ENCODE peak calls at places on chromosomes 12 and 14, in four cellular contexts. One of them, this sample, is unnamed.
A peak's percentile ranks its signal among the peaks of the same experiment; 100 is the strongest.

GRCh38 chr12:25730489-25731349 is 177.6 kb upstream of the LMNTD1 start:
- DNase-seq in mesothelial cell of epicardium: no peak
- DNase-seq in sigmoid colon: no peak
- DNase-seq in ovary: no peak
- DNase-seq in this sample: no peak

GRCh38 chr12:116919247-116919671 is 8.5 kb downstream of the FBXW8 start:
- DNase-seq in ovary: no peak
- DNase-seq in mesothelial cell of epicardium: no peak
- DNase-seq in sigmoid colon: no peak
- DNase-seq in this sample: no peak

GRCh38 chr14:101737414-101738367 is 23.8 kb upstream of the PPP2R5C start:
- DNase-seq in sigmoid colon: no peak
- DNase-seq in ovary: no peak
- DNase-seq in mesothelial cell of epicardium: no peak
- DNase-seq in this sample: no peak

GRCh38 chr14:92575061-92575772 is 61.6 kb downstream of the RIN3 start:
- DNase-seq in mesothelial cell of epicardium: no peak
- DNase-seq in sigmoid colon: no peak
- DNase-seq in ovary: no peak
- DNase-seq in this sample: no peak

GRCh38 chr12:66863276-66863675 is 184.4 kb upstream of the GRIP1 start:
- DNase-seq in mesothelial cell of epicardium: no peak
- DNase-seq in sigmoid colon: no peak
- DNase-seq in ovary: no peak
- DNase-seq in this sample: no peak

GRCh38 chr12:27193854-27194544 is 50.1 kb upstream of the STK38L start:
- DNase-seq in ovary: no peak
- DNase-seq in mesothelial cell of epicardium: no peak
- DNase-seq in sigmoid colon: peak; percentile 94
- DNase-seq in this sample: no peak

GRCh38 chr12:62737201-62737600 is 197.7 kb downstream of the PPM1H start:
- DNase-seq in mesothelial cell of epicardium: no peak
- DNase-seq in ovary: no peak
- DNase-seq in sigmoid colon: no peak
- DNase-seq in this sample: no peak

GRCh38 chr12:49091056-49091835 is 3.4 kb downstream of the DHH start:
- DNase-seq in mesothelial cell of epicardium: no peak
- DNase-seq in ovary: no peak
- DNase-seq in sigmoid colon: no peak
- DNase-seq in this sample: no peak

GRCh38 chr14:56975521-56975920 is 165.2 kb upstream of the OTX2 start:
- DNase-seq in ovary: no peak
- DNase-seq in mesothelial cell of epicardium: no peak
- DNase-seq in sigmoid colon: no peak
- DNase-seq in this sample: no peak

GRCh38 chr14:77988966-77989365 is 181.2 kb upstream of the NRXN3 start:
- DNase-seq in ovary: no peak
- DNase-seq in mesothelial cell of epicardium: no peak
- DNase-seq in sigmoid colon: no peak
- DNase-seq in this sample: no peak

GRCh38 chr14:70317969-70318634 is 41.4 kb downstream of the COX16 start:
- DNase-seq in mesothelial cell of epicardium: peak; percentile 45
- DNase-seq in ovary: no peak
- DNase-seq in sigmoid colon: no peak
- DNase-seq in this sample: no peak

GRCh38 chr14:69571879-69572633 is 2.6 kb downstream of the CCDC177 start:
- DNase-seq in sigmoid colon: no peak
- DNase-seq in ovary: peak; percentile 30
- DNase-seq in mesothelial cell of epicardium: no peak
- DNase-seq in this sample: no peak

GRCh38 chr14:76644875-76645518 is 116.3 kb upstream of the VASH1 start:
- DNase-seq in sigmoid colon: peak; percentile 58
- DNase-seq in mesothelial cell of epicardium: peak; percentile 72
- DNase-seq in ovary: no peak
- DNase-seq in this sample: no peak

GRCh38 chr12:81354327-81354932 is 276.6 kb downstream of the ACSS3 start:
- DNase-seq in sigmoid colon: no peak
- DNase-seq in ovary: no peak
- DNase-seq in mesothelial cell of epicardium: no peak
- DNase-seq in this sample: no peak

GRCh38 chr12:115840159-115840558 is 437.3 kb downstream of the MED13L start:
- DNase-seq in sigmoid colon: no peak
- DNase-seq in ovary: no peak
- DNase-seq in mesothelial cell of epicardium: no peak
- DNase-seq in this sample: no peak

GRCh38 chr12:34290191-34290995 is 268.1 kb downstream of the ALG10 start:
- DNase-seq in sigmoid colon: peak; percentile 40
- DNase-seq in mesothelial cell of epicardium: peak; percentile 16
- DNase-seq in ovary: no peak
- DNase-seq in this sample: no peak

GRCh38 chr12:39883411-39883810 is 222.5 kb downstream of the SLC2A13 start:
- DNase-seq in ovary: no peak
- DNase-seq in sigmoid colon: no peak
- DNase-seq in mesothelial cell of epicardium: no peak
- DNase-seq in this sample: no peak

GRCh38 chr12:94803939-94804338 is 153.6 kb upstream of the TMCC3 start:
- DNase-seq in ovary: no peak
- DNase-seq in mesothelial cell of epicardium: no peak
- DNase-seq in sigmoid colon: no peak
- DNase-seq in this sample: no peak

GRCh38 chr12:39935275-39935674 is 170.6 kb downstream of the SLC2A13 start:
- DNase-seq in mesothelial cell of epicardium: no peak
- DNase-seq in sigmoid colon: no peak
- DNase-seq in ovary: no peak
- DNase-seq in this sample: no peak

GRCh38 chr14:92884410-92884809 is 38.5 kb upstream of the CHGA start:
- DNase-seq in ovary: no peak
- DNase-seq in mesothelial cell of epicardium: no peak
- DNase-seq in sigmoid colon: no peak
- DNase-seq in this sample: no peak

GRCh38 chr12:13530966-13531365 is 334.4 kb downstream of the EMP1 start:
- DNase-seq in ovary: no peak
- DNase-seq in sigmoid colon: no peak
- DNase-seq in mesothelial cell of epicardium: no peak
- DNase-seq in this sample: no peak

GRCh38 chr12:68189766-68190700 is 30.5 kb upstream of the IFNG start:
- DNase-seq in sigmoid colon: no peak
- DNase-seq in ovary: no peak
- DNase-seq in mesothelial cell of epicardium: no peak
- DNase-seq in this sample: no peak

GRCh38 chr14:69484444-69485113 is at the start of gene PLEKHD1:
- DNase-seq in ovary: no peak
- DNase-seq in sigmoid colon: no peak
- DNase-seq in mesothelial cell of epicardium: no peak
- DNase-seq in this sample: no peak

GRCh38 chr14:54794148-54794547 is 108.5 kb downstream of the GCH1 start:
- DNase-seq in sigmoid colon: no peak
- DNase-seq in ovary: no peak
- DNase-seq in mesothelial cell of epicardium: no peak
- DNase-seq in this sample: no peak

DNA sequence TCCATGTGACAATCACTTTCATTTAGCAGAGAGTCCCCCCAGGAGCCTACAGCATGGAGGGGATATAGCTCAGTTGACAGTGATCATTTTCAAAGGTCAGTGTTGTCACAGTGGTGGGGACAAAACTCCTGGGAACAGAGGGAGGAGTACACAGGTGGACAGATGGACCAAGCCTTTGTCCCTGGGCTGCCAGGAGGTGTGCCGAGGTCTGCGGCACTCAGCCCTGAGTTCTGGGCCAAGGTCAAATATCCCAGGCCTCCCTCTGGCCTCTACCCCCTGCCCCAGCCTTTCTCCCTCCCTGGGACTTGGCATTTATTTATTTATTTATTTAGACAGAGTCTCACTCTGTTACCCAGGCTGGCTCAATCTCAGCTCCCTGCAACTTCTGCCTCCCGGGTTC is 24.8 kb downstream of the CALM1 start:
- DNase-seq in sigmoid colon: peak; percentile 27
- DNase-seq in mesothelial cell of epicardium: no peak
- DNase-seq in ovary: no peak
- DNase-seq in this sample: no peak
- TF ChIP-seq CTCF in sigmoid colon: no peak
- TF ChIP-seq CTCF in mesothelial cell of epicardium: no peak
- TF ChIP-seq CTCF in ovary: no peak
- TF ChIP-seq CTCF in this sample: no peak

DNA sequence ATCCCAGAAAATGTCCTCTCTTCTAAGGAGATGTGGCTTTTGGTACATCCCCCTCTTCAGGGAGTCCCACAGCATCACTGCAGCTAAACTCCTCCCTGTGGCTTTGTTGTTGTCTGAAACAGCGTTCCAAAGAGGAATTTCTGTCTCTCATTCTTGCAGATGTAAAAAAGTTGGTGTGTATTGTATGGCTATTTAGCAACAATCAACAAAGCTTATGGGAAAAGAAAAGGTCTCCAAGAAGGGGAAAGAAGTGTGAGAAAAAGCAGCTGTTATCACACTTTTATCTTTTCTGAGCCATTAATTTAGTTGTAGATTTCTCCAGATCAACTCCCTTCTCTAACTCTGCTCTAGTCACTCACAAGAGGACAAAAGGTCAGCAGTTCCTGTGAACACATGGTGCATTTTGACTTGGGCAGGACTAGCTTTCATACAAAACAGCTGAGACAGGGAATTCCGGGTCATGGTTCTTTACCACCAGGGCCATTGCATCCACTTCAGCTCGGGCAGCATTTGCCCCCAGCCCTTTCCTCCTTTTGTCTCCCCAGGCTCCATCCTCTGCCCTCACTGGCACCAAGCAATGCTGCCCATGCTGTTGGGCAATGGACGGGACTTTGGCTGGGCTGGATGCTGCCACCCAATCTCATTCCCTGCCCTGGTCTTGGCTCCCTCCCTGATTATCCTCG is 184.7 kb downstream of the TMX1 start:
- DNase-seq in mesothelial cell of epicardium: no peak
- DNase-seq in ovary: no peak
- DNase-seq in sigmoid colon: no peak
- DNase-seq in this sample: no peak
- TF ChIP-seq CTCF in mesothelial cell of epicardium: no peak
- TF ChIP-seq CTCF in ovary: no peak
- TF ChIP-seq CTCF in sigmoid colon: no peak
- TF ChIP-seq CTCF in this sample: no peak

GRCh38 chr14:55805250-55805649 is 225.2 kb downstream of the KTN1 start:
- DNase-seq in mesothelial cell of epicardium: no peak
- DNase-seq in sigmoid colon: no peak
- DNase-seq in ovary: no peak
- DNase-seq in this sample: no peak

GRCh38 chr14:55804198-55804553 is 224.2 kb downstream of the KTN1 start:
- DNase-seq in sigmoid colon: no peak
- DNase-seq in ovary: peak; percentile 20
- DNase-seq in mesothelial cell of epicardium: no peak
- DNase-seq in this sample: no peak

GRCh38 chr14:55803506-55804197 is 223.6 kb downstream of the KTN1 start:
- DNase-seq in ovary: no peak
- DNase-seq in mesothelial cell of epicardium: no peak
- DNase-seq in sigmoid colon: no peak
- DNase-seq in this sample: no peak

GRCh38 chr14:55801121-55801520 is 221.1 kb downstream of the KTN1 start:
- DNase-seq in sigmoid colon: no peak
- DNase-seq in mesothelial cell of epicardium: no peak
- DNase-seq in ovary: no peak
- DNase-seq in this sample: no peak

GRCh38 chr14:55802986-55803431 is 223.0 kb downstream of the KTN1 start:
- DNase-seq in mesothelial cell of epicardium: no peak
- DNase-seq in sigmoid colon: no peak
- DNase-seq in ovary: no peak
- DNase-seq in this sample: no peak
- TF ChIP-seq CTCF in mesothelial cell of epicardium: no peak
- TF ChIP-seq CTCF in sigmoid colon: no peak
- TF ChIP-seq CTCF in ovary: no peak
- TF ChIP-seq CTCF in this sample: no peak

GRCh38 chr12:11902525-11902875 is 168.2 kb upstream of the BCL2L14 start:
- DNase-seq in sigmoid colon: no peak
- DNase-seq in mesothelial cell of epicardium: no peak
- DNase-seq in ovary: no peak
- DNase-seq in this sample: no peak
- TF ChIP-seq CTCF in sigmoid colon: no peak
- TF ChIP-seq CTCF in mesothelial cell of epicardium: no peak
- TF ChIP-seq CTCF in ovary: no peak
- TF ChIP-seq CTCF in this sample: no peak

DNA sequence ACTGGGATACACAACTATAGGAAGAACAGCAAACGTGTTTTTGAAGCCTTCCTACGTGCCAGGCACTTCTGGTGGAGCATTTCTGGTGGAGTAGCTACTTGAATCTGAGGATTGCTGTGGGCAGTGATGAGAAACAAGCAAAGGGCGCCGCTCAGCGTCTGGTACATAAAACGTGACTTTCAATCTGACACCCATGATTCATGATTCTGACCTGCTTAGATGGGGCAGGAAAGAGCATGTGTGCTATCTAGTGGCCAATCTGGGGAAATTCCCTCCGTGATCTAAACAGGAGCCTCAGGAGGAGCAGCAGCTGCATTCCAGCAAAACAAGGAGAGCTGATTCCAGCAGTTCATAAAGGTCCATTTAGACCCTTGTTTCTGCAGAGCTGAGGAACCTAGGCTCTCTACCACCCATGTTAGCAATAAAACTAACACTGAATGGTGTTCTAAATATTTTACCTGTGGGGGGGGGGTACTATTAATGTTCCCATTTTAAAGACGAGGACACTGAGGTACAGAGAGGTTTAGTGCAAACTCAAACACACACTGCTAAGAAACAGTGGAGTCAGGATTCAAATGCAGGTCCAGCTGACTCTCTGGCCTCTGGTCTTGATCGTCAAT is 37.8 kb downstream of the PAH start:
- DNase-seq in sigmoid colon: peak; percentile 68
- DNase-seq in ovary: peak; percentile 19
- DNase-seq in mesothelial cell of epicardium: no peak
- DNase-seq in this sample: no peak
- TF ChIP-seq CTCF in sigmoid colon: no peak
- TF ChIP-seq CTCF in ovary: no peak
- TF ChIP-seq CTCF in mesothelial cell of epicardium: no peak
- TF ChIP-seq CTCF in this sample: no peak

DNA sequence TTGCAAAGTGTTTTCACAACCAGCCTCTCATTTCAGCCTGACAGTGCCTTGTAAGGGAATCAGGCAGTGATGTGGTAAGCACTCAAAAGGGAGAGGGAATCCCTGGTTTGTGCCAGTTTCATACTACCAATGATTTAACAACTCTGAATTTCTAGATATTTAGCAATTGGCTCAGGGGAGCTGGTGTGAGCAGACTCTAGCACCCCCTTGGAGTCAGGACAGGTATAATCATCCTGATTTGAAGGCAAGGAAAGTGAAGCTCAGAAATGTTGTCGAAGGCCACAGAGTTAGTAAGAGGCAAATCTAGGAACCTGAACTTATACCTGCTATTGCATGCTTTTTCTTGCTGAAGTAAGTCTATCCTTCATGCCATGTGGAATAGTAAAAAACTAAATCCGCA is 63.1 kb upstream of the DACT1 start:
- DNase-seq in ovary: no peak
- DNase-seq in sigmoid colon: no peak
- DNase-seq in mesothelial cell of epicardium: no peak
- DNase-seq in this sample: no peak
- TF ChIP-seq CTCF in ovary: no peak
- TF ChIP-seq CTCF in sigmoid colon: no peak
- TF ChIP-seq CTCF in mesothelial cell of epicardium: no peak
- TF ChIP-seq CTCF in this sample: no peak